ENCODE peak calls at places on chromosomes 7 and 10, in seven cellular contexts. X is upper lobe of right lung, Z is cardiac muscle cell, F is suprapubic skin, T is left lung, R is AG04450, O is thoracic aorta. U is an unnamed sample.

GRCh38 chr10:14153570-14154055 is 177.1 kb downstream of the FRMD4A start:
- DNase-seq in R (no peak), Z (peak), X (no peak), T (no peak), F (no peak), O (no peak), U (no peak)

GRCh38 chr7:150969483-150969874 is 8.6 kb downstream of the KCNH2 start:
- DNase-seq in F (no peak), X (no peak), T (no peak), R (no peak), Z (no peak), O (no peak), U (no peak)

GRCh38 chr7:78377532-78377931 is 579.0 kb downstream of the PHTF2 start:
- DNase-seq in R (no peak), O (no peak), Z (no peak), F (no peak), X (no peak), T (no peak), U (no peak)

GRCh38 chr7:150805864-150806263 is 5.3 kb downstream of the TMEM176A start:
- DNase-seq in R (no peak), Z (no peak), O (no peak), F (no peak), T (no peak), X (no peak), U (no peak)

GRCh38 chr10:110010076-110011069 is 2.6 kb downstream of the ADD3 start:
- DNase-seq in R (no peak), T (no peak), F (no peak), X (no peak), O (no peak), Z (no peak), U (no peak)

GRCh38 chr7:75534727-75535307 is 42.7 kb downstream of the SPDYE5 start:
- DNase-seq in Z (peak), F (no peak), O (no peak), X (no peak), R (peak), T (no peak), U (no peak)

GRCh38 chr7:91632948-91633519 is 247.5 kb downstream of the MTERF1 start:
- DNase-seq in O (no peak), T (no peak), Z (no peak), X (no peak), R (no peak), F (no peak), U (no peak)

GRCh38 chr10:73891585-73891984 is 17.2 kb upstream of the CAMK2G start:
- DNase-seq in O (no peak), R (no peak), T (no peak), X (no peak), F (no peak), Z (no peak), U (no peak)

GRCh38 chr7:110568932-110569331 is 522.0 kb upstream of the LRRN3 start:
- DNase-seq in R (no peak), X (no peak), O (no peak), F (no peak), Z (no peak), T (no peak), U (no peak)

GRCh38 chr7:26348987-26349809 is 57.5 kb downstream of the SNX10 start:
- DNase-seq in T (no peak), X (no peak), O (no peak), R (no peak), F (no peak), Z (no peak), U (no peak)

GRCh38 chr7:88111136-88111748 is 108.6 kb downstream of the SRI start:
- DNase-seq in F (no peak), R (no peak), T (no peak), Z (peak), O (no peak), X (no peak), U (no peak)

GRCh38 chr7:45874408-45875131 is 1.7 kb upstream of the CCDC201 start:
- DNase-seq in Z (peak), T (no peak), R (peak), F (no peak), O (no peak), X (no peak), U (no peak)

GRCh38 chr10:72276013-72276387 is 2.3 kb downstream of the DDIT4 start:
- DNase-seq in F (no peak), X (no peak), T (peak), Z (peak), O (no peak), R (no peak), U (no peak)

GRCh38 chr10:75043256-75044121 is 68.0 kb upstream of the SAMD8 start:
- DNase-seq in T (no peak), X (no peak), R (no peak), F (no peak), Z (no peak), O (no peak), U (no peak)

GRCh38 chr10:125001313-125002043 is 59.6 kb downstream of the ZRANB1 start:
- DNase-seq in T (peak), Z (no peak), R (no peak), O (no peak), F (peak), X (peak), U (no peak)

GRCh38 chr10:16949806-16950205 is 132.6 kb upstream of the RSU1 start:
- DNase-seq in Z (no peak), T (no peak), O (no peak), R (no peak), F (no peak), X (no peak), U (no peak)

GRCh38 chr10:58925381-58925780 is 251.1 kb upstream of the PHYHIPL start:
- DNase-seq in R (no peak), F (no peak), Z (no peak), O (no peak), X (no peak), T (no peak), U (no peak)

GRCh38 chr10:89332718-89333281 is 5.0 kb downstream of the IFIT3 start:
- DNase-seq in O (no peak), T (no peak), F (no peak), Z (no peak), R (no peak), X (no peak), U (no peak)

GRCh38 chr10:89668391-89669180 is 23.5 kb upstream of the PANK1 start:
- DNase-seq in O (no peak), Z (no peak), X (no peak), R (no peak), T (no peak), F (no peak), U (no peak)

GRCh38 chr7:2632717-2633537 is 1.1 kb downstream of the TTYH3 start:
- DNase-seq in T (peak), O (no peak), X (peak), F (no peak), R (no peak), Z (peak), U (no peak)

GRCh38 chr7:107194051-107194450 is 25.2 kb downstream of the HBP1 start:
- DNase-seq in T (no peak), X (no peak), Z (no peak), R (no peak), F (no peak), O (no peak), U (no peak)

GRCh38 chr10:91077549-91078017 is 142.9 kb upstream of the PCGF5 start:
- DNase-seq in Z (peak), F (no peak), X (peak), O (peak), R (no peak), T (peak), U (no peak)

GRCh38 chr7:29345590-29345989 is 151.0 kb downstream of the CHN2 start:
- DNase-seq in T (peak), Z (peak), O (no peak), F (no peak), R (no peak), X (peak), U (no peak)

GRCh38 chr7:107813524-107813923 is 10.5 kb upstream of the SLC26A3 start:
- DNase-seq in O (no peak), X (no peak), Z (no peak), T (no peak), F (no peak), R (no peak), U (no peak)

GRCh38 chr10:127006453-127006852 is 101.2 kb downstream of the DOCK1 start:
- DNase-seq in R (no peak), X (no peak), O (no peak), T (no peak), F (no peak), Z (no peak), U (no peak)

GRCh38 chr7:105454058-105454739 is 65.5 kb upstream of the SRPK2 start:
- DNase-seq in F (no peak), R (peak), O (no peak), X (no peak), Z (peak), T (no peak), U (no peak)

GRCh38 chr10:27529010-27529783 is 25.1 kb downstream of the RAB18 start:
- DNase-seq in X (no peak), Z (peak), T (no peak), O (no peak), F (no peak), R (no peak), U (no peak)

GRCh38 chr7:154910125-154910524 is 92.8 kb downstream of the PAXIP1 start:
- DNase-seq in T (no peak), X (no peak), O (no peak), R (no peak), F (peak), Z (no peak), U (no peak)

GRCh38 chr7:108650487-108650886 is 80.8 kb downstream of the DNAJB9 start:
- DNase-seq in F (no peak), Z (peak), R (no peak), T (no peak), X (no peak), O (no peak), U (no peak)

GRCh38 chr10:47190301-47190700 is 109.7 kb upstream of the GDF10 start:
- DNase-seq in Z (no peak), F (no peak), O (no peak), X (no peak), R (no peak), T (no peak), U (no peak)

GRCh38 chr7:69190738-69191137 is 407.5 kb upstream of the AUTS2 start:
- DNase-seq in R (no peak), Z (peak), O (no peak), T (no peak), X (no peak), F (no peak), U (no peak)

GRCh38 chr7:2666588-2667250 is 21.3 kb upstream of the AMZ1 start:
- DNase-seq in F (no peak), X (no peak), Z (no peak), T (no peak), R (no peak), O (no peak), U (no peak)

GRCh38 chr10:122740640-122741039 is 41.0 kb upstream of the C10orf120 start:
- DNase-seq in F (no peak), O (no peak), X (no peak), Z (peak), R (no peak), T (no peak), U (no peak)

GRCh38 chr7:108284349-108285017 is 154.3 kb upstream of the LAMB4 start:
- DNase-seq in R (no peak), Z (no peak), O (no peak), F (no peak), X (no peak), T (no peak), U (no peak)

DNA sequence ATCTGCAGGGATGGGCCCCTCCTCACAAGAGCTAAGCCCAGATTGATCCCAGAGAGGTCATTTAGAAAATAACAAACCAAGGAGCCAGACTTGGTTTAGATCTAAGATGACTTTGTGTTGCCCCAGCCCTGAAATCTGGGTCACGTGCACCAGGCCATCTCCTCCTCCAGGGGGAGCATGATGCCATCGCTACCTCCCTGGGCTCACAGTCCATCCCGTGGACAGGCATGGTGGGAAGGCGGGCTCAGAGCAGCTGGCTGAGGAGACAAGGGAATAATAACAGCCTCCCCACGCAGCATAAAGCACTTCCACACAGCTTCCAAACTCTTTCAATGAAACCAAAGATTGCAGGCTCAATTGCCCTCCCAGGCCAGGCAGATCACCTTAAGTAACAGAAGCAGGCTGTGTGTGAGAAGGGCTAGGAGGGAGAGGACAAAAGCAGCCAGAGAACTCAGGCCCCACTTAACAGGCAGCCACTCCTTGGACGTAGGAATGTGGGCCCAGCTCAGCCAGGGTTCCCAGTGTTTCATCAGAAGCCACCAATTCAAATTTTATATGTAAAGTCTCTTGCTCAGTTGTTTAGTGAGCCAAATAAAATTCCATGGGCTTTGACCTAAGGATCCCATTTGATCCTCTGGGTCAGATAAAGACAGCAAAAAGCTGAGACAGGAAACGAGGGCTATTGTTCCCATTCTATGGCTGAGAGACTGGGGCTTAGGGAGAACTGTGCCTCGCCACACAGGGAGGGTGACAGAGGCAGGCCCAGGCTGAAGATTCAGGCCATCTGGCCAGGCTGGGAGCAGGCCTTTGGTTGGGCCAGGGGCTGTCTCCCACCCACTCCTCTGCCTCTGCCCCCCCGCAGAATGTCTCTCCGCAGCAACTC is 100.2 kb downstream of the COL13A1 start:
- DNase-seq in T (no peak), O (peak), X (peak), R (peak), F (no peak), Z (peak), U (peak)
- TF ChIP-seq CTCF in T (peak), O (peak), X (peak), R (peak), F (peak), Z (peak), U (peak)

GRCh38 chr7:140230517-140230861 is 53.7 kb upstream of the KDM7A start:
- DNase-seq in R (no peak), X (peak), O (no peak), F (peak), Z (no peak), T (peak), U (no peak)

GRCh38 chr7:140232959-140233649 is 56.3 kb upstream of the KDM7A start:
- DNase-seq in X (no peak), O (no peak), T (no peak), R (no peak), F (no peak), Z (no peak), U (no peak)

GRCh38 chr7:140229591-140230516 is 53.1 kb upstream of the KDM7A start:
- DNase-seq in F (no peak), X (no peak), T (peak), O (no peak), Z (no peak), R (no peak), U (no peak)

GRCh38 chr7:140230862-140231778 is 54.3 kb upstream of the KDM7A start:
- DNase-seq in Z (peak), X (peak), R (no peak), F (peak), T (peak), O (no peak), U (peak)

DNA sequence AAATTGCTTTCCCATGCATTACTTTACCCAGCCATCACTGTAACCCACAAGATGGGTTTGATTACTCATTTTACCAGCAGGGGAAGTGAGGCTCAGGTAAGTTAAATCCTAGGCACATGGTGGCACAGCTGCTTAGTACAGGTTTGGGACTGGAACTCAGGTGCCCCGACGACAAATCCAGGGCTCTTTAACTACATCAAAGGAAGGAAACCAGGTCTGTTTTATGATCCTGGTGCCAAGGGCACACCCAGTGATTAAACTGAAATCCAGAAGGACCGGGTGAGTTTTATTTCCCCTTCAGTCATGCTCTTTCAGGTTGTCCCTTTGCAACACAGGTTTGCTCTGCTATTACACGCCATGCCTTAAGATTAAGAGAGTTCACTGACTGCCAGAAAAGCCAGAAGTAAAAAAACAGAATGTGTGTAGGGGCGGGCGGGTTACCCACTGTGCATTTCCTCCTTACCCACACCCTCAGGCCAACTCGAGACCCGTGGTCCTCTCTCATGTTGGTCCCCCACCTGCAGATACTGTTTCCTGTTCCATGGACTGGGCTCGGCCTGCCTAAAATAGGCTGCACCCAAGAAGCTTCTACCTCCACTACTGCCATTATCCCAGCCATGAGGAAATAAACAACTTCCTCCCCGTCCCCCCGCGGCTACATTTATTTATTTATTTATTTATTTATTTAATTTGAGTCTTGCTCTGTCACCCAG is 55.2 kb upstream of the KDM7A start:
- DNase-seq in O (no peak), Z (no peak), X (no peak), T (no peak), R (no peak), F (no peak), U (no peak)
- TF ChIP-seq CTCF in O (no peak), Z (peak), X (no peak), T (no peak), R (no peak), F (no peak), U (no peak)

DNA sequence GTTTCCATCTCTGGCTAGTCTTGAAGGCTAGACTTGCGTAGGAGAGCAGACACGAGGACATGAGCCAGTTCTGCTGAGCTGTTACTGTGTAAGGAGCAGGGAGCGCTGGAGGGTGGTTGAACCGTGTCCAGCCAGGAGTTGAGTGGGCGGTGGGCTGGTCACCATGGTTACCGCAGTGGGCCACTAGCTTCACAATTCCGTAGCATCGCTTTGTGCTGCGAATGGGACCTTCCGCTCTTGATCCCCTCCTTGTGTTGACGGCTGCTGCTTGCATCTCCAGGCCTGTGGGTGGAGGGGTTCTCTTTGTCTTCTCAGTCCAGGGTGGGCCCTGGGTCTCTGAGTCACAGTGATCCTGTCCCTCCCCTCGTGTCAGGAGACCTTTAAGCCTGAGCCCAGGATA is 49.4 kb upstream of the OCM start:
- DNase-seq in X (no peak), F (no peak), Z (peak), O (no peak), R (no peak), T (no peak), U (no peak)
- TF ChIP-seq CTCF in X (no peak), F (no peak), Z (no peak), O (no peak), R (no peak), T (no peak), U (no peak)

GRCh38 chr7:11486271-11486670 is 345.7 kb downstream of the THSD7A start:
- DNase-seq in O (no peak), R (no peak), X (no peak), Z (peak), F (no peak), T (no peak), U (no peak)
- TF ChIP-seq CTCF in O (no peak), R (no peak), X (peak), Z (peak), F (no peak), T (no peak), U (no peak)

GRCh38 chr7:40199076-40199802 is 64.4 kb downstream of the SUGCT start:
- DNase-seq in Z (peak), O (no peak), F (no peak), R (peak), T (no peak), X (no peak), U (no peak)
- TF ChIP-seq CTCF in Z (peak), O (peak), F (no peak), R (peak), T (no peak), X (peak), U (peak)

GRCh38 chr7:18119985-18120384 is 92.3 kb upstream of the PRPS1L1 start:
- DNase-seq in O (no peak), R (no peak), T (no peak), F (no peak), Z (peak), X (no peak), U (no peak)
- TF ChIP-seq CTCF in O (no peak), R (peak), T (no peak), F (no peak), Z (peak), X (no peak), U (peak)

GRCh38 chr7:128247108-128247507 is 6.0 kb downstream of the LEP start:
- DNase-seq in Z (no peak), F (no peak), X (no peak), O (no peak), R (no peak), T (no peak), U (no peak)
- TF ChIP-seq CTCF in Z (no peak), F (no peak), X (no peak), O (no peak), R (no peak), T (no peak), U (no peak)

GRCh38 chr10:119288574-119289001 is 81.2 kb downstream of the GRK5 start:
- DNase-seq in X (no peak), O (no peak), Z (no peak), T (no peak), F (no peak), R (no peak), U (no peak)

GRCh38 chr10:119292968-119293367 is 85.6 kb downstream of the GRK5 start:
- DNase-seq in T (no peak), F (no peak), X (no peak), O (no peak), Z (no peak), R (no peak), U (no peak)

GRCh38 chr10:119289227-119289925 is 82.0 kb downstream of the GRK5 start:
- DNase-seq in X (no peak), O (no peak), T (no peak), R (no peak), F (no peak), Z (no peak), U (no peak)

GRCh38 chr10:119291223-119291900 is 84.0 kb downstream of the GRK5 start:
- DNase-seq in O (no peak), Z (no peak), X (no peak), T (no peak), R (no peak), F (no peak), U (no peak)

GRCh38 chr10:119290301-119291036 is 83.1 kb downstream of the GRK5 start:
- DNase-seq in T (no peak), O (no peak), R (no peak), Z (no peak), F (no peak), X (no peak), U (no peak)
- TF ChIP-seq CTCF in T (no peak), O (no peak), R (peak), Z (no peak), F (no peak), X (no peak), U (no peak)

GRCh38 chr10:31932838-31933237 is 4.2 kb upstream of the ARHGAP12 start:
- DNase-seq in T (no peak), X (no peak), O (no peak), R (no peak), Z (no peak), F (no peak), U (no peak)
- TF ChIP-seq CTCF in T (no peak), X (no peak), O (no peak), R (no peak), Z (no peak), F (no peak), U (no peak)

GRCh38 chr7:30436046-30436445 is 42.5 kb downstream of the NOD1 start:
- DNase-seq in R (no peak), T (no peak), F (no peak), O (no peak), X (no peak), Z (no peak), U (no peak)
- TF ChIP-seq CTCF in R (no peak), T (no peak), F (no peak), O (no peak), X (no peak), Z (no peak), U (no peak)

U was measured in progenitor cell of endocrine pancreas.